ENCODE peak calls at places on chromosomes 7 and 10, in five cellular contexts. Y is mucosa of descending colon; T is activated effector memory CD4-positive, alpha-beta T cell treated with Interleukin-2 at 50 U/mL for 16 hours; M is NCI-H2171; H is kidney tubule cell. E is an unnamed sample.

GRCh38 chr10:27373566-27374160 is 130.4 kb upstream of the RAB18 start:
- DNase-seq in M (no peak), H (no peak), T (no peak), Y (no peak), E (no peak)

GRCh38 chr7:157503229-157503628 is 166.4 kb downstream of the DNAJB6 start:
- DNase-seq in H (no peak), T (no peak), M (no peak), Y (no peak), E (no peak)

GRCh38 chr7:96959135-96959534 is 46.2 kb upstream of the DLX6 start:
- DNase-seq in H (no peak), Y (no peak), M (no peak), T (no peak), E (no peak)

GRCh38 chr10:104300002-104300735 is 31.2 kb downstream of the GSTO2 start:
- DNase-seq in M (no peak), H (peak; percentile 66), T (no peak), Y (no peak), E (peak; percentile 50)

GRCh38 chr7:101856488-101857357 is 39.3 kb downstream of the CUX1 start:
- DNase-seq in H (peak; percentile 97), M (no peak), Y (peak; percentile 96), T (peak; percentile 74), E (peak; percentile 93)

GRCh38 chr7:156518466-156518865 is 122.1 kb upstream of the RNF32 start:
- DNase-seq in T (no peak), H (no peak), Y (no peak), M (no peak), E (no peak)

GRCh38 chr10:9311702-9312499 is 1257.4 kb downstream of the GATA3 start:
- DNase-seq in T (no peak), Y (no peak), M (no peak), H (no peak), E (no peak)

GRCh38 chr10:10209152-10209551 is 808.5 kb upstream of the CELF2 start:
- DNase-seq in M (no peak), Y (no peak), H (no peak), T (no peak), E (peak; percentile 25)

GRCh38 chr7:156380261-156380660 is 260.3 kb upstream of the RNF32 start:
- DNase-seq in H (peak; percentile 47), M (no peak), Y (no peak), T (no peak), E (no peak)

GRCh38 chr7:80277434-80278427 is 143.1 kb downstream of the GNAI1 start:
- DNase-seq in M (peak; percentile 2), H (peak; percentile 91), Y (no peak), T (no peak), E (no peak)

GRCh38 chr10:129761166-129761565 is 202.9 kb downstream of the EBF3 start:
- DNase-seq in M (no peak), H (no peak), T (no peak), Y (no peak), E (no peak)

GRCh38 chr10:94193466-94193924 is 169.2 kb downstream of the NOC3L start:
- DNase-seq in T (no peak), Y (no peak), M (no peak), H (no peak), E (no peak)

E was measured in left ventricle myocardium superior.